ENCODE peak calls at places on chromosome 19, in four cellular contexts. X is A549, A is K562, R is GM12878. H is an unnamed sample.

GRCh38 chr19:18220632-18221275 is 5.5 kb downstream of the PDE4C start:
- DNase-seq in X (no peak), A (peak), R (no peak), H (no peak)

GRCh38 chr19:49020342-49020741 is 3.5 kb upstream of the LHB start:
- DNase-seq in X (no peak), A (no peak), R (no peak), H (no peak)

GRCh38 chr19:48874309-48875135 is 2.3 kb downstream of the PPP1R15A start:
- DNase-seq in X (peak), A (peak), R (no peak), H (no peak)

GRCh38 chr19:5805465-5806132 is 732 bp downstream of the NRTN start:
- DNase-seq in X (peak), A (peak), R (no peak), H (peak)

GRCh38 chr19:9498183-9498902 is at the start of gene ZNF560:
- DNase-seq in X (no peak), A (peak), R (no peak), H (no peak)

GRCh38 chr19:1251233-1251502 is 2.8 kb downstream of the MIDN start:
- DNase-seq in X (peak), A (no peak), R (no peak), H (peak)

GRCh38 chr19:17944301-17944700 is 11.5 kb downstream of the CCDC124 start:
- DNase-seq in X (no peak), A (no peak), R (no peak), H (no peak)

GRCh38 chr19:12665281-12665573 is 1.3 kb downstream of the MAN2B1 start:
- DNase-seq in X (no peak), A (no peak), R (peak), H (no peak)

GRCh38 chr19:29054886-29055675 is 157.9 kb downstream of the UQCRFS1 start:
- DNase-seq in X (no peak), A (no peak), R (no peak), H (no peak)

GRCh38 chr19:7415163-7415856 is 66.6 kb downstream of the ARHGEF18 start:
- DNase-seq in X (peak), A (no peak), R (no peak), H (peak)

GRCh38 chr19:50657672-50658437 is 8.6 kb downstream of the C19orf81 start:
- DNase-seq in X (peak), A (peak), R (peak), H (peak)

GRCh38 chr19:39566064-39566463 is 26.1 kb upstream of the EID2 start:
- DNase-seq in X (no peak), A (no peak), R (no peak), H (no peak)

GRCh38 chr19:39563408-39563807 is 23.4 kb upstream of the EID2 start:
- DNase-seq in X (peak), A (no peak), R (no peak), H (no peak)

GRCh38 chr19:39568604-39569003 is 28.6 kb upstream of the EID2 start:
- DNase-seq in X (peak), A (no peak), R (no peak), H (peak)
- TF ChIP-seq CHD4 in X (no peak), A (no peak), R (no peak), H (no peak)

GRCh38 chr19:55435020-55435419 is 8.1 kb downstream of the SHISA7 start:
- DNase-seq in X (no peak), A (no peak), R (no peak), H (no peak)

GRCh38 chr19:55439052-55439451 is 4.0 kb downstream of the SHISA7 start:
- DNase-seq in X (no peak), A (no peak), R (no peak), H (no peak)

GRCh38 chr19:55436847-55437246 is 6.3 kb downstream of the SHISA7 start:
- DNase-seq in X (no peak), A (no peak), R (no peak), H (no peak)

GRCh38 chr19:55434356-55434755 is 8.7 kb downstream of the SHISA7 start:
- DNase-seq in X (no peak), A (no peak), R (no peak), H (no peak)

DNA sequence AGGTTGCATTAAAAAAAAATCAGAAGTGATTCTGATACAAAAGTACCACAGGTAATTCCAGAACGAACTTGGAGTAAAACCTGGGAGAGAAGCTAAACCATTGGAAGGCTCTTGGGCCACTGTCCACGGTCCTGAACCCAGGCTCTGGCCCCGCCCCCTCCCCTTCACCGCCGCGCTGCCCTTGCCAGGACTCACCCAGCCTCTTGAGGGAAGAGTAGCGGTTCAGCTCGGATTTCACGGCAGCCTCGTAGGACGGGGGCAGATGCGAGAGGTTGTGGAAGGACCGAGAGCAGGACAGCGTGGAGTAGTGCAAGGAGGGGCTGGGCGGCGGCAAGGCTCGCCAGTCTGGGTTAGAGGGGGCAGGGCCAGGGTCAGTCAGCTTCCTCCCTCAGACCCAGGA is 5.7 kb downstream of the SHISA7 start:
- DNase-seq in X (peak), A (peak), R (no peak), H (peak)
- TF ChIP-seq CHD4 in X (no peak), A (no peak), R (no peak), H (no peak)

GRCh38 chr19:11264452-11265176 is 2.3 kb upstream of the DOCK6 start:
- DNase-seq in X (peak), A (peak), R (peak), H (peak)
- TF ChIP-seq CHD4 in X (no peak), A (no peak), R (no peak), H (no peak)

DNA sequence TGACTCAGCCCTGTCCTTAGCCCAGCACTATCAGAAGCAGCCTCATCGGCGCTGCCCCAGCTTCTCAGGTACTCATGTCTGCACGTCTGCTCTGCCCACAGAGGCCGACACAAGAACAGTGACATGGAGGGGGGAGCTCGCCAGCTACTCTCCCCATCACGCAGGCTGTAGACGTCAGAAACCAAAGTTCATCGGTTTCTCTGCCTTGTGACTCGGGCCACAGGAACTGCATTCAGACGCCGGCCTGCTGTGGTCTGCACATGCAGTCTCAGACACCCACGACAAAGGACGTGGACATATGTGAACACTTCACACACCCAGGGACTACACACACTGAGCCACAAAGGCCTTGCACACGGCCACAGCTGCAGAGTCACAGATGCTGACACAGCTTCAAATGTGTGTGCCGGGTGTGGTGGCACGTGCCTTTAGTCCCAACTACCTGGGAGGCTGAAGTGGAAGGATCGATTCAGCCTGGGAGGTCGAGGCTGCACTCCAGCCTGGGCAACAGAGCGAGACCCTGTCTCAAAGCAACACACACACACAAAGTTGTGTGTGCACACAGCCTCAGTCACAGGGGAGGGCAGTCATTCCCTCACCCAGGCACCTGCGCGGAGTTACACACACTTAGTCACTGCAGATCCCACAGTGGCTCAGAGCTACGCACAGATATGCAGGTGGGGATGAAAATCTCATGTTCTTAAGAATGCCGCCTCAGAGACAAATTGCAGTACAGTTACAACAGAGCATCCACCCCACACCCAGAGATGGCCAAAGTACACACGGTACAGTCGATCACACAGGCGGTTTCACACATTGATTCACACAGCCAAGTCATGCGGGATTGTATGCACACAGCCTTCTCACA is 4.9 kb upstream of the ZFP36 start:
- DNase-seq in X (peak), A (no peak), R (no peak), H (peak)
- TF ChIP-seq CHD4 in X (no peak), A (no peak), R (no peak), H (peak)

GRCh38 chr19:16001481-16002312 is 52.9 kb downstream of the OR10H4 start:
- DNase-seq in X (no peak), A (no peak), R (peak), H (peak)
- TF ChIP-seq CHD4 in X (no peak), A (no peak), R (no peak), H (no peak)

DNA sequence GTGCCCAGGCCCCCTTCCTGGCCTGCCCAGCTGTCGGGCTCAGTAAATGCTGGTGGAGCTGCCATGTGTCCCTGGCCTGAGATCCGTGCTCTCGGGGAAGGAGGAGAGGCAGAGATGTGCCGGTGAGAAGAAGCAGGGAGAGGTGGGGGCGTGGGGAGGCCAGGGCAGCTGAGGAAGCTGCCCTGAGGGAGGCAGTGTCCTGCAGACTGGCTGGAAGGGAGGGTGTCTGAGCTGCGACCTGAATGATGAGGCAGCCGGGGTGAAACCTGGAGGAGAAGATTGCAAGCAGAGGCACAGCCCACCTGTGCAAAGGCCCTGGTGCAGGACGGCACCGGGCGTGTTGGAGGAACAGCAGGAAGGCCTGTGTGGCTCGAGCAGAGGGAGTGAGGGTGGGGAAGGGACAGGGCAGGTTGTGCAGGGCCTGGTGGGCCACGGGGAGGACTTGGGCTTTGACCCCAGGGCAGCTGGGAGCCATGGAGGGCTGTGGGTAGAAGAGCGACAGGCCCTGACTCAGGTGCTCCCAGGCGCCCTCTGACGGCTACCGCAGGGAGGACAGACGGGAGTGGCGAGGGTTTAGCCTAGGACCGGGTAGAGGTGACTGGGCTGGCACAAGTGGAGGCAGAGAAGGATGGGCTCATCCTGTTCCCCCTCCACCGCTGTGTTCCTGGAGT is 14.0 kb upstream of the CELF5 start:
- DNase-seq in X (peak), A (peak), R (no peak), H (peak)
- TF ChIP-seq CHD4 in X (no peak), A (no peak), R (no peak), H (no peak)

H was measured in HepG2.